ENCODE peak calls at places on chromosomes 7 and 10, in four cellular contexts. D is adrenal gland, L is PC-9, Z is heart left ventricle. J is an unnamed sample. For H3K4me1, the result is how much of the 10 kb centered on the place peaks cover.

GRCh38 chr7:38893061-38893460 is 15.9 kb downstream of the VPS41 start:
- DNase-seq in L (no peak), D (no peak), Z (no peak), J (no peak)

GRCh38 chr7:134691820-134692705 is 45.4 kb downstream of the BPGM start:
- DNase-seq in Z (no peak), L (peak), D (no peak), J (peak)

GRCh38 chr7:38448076-38448475 is 174.6 kb upstream of the TARP start:
- DNase-seq in L (no peak), D (no peak), Z (no peak), J (no peak)

GRCh38 chr10:50506861-50507573 is 116.7 kb downstream of the SGMS1 start:
- DNase-seq in D (peak), Z (no peak), L (no peak), J (no peak)

GRCh38 chr7:100176096-100176835 is 915 bp downstream of the GPC2 start:
- DNase-seq in D (no peak), L (no peak), Z (no peak), J (no peak)

GRCh38 chr7:3032256-3032655 is 11.4 kb downstream of the CARD11 start:
- DNase-seq in D (no peak), Z (no peak), L (no peak), J (no peak)

GRCh38 chr10:42939237-42939636 is 137.6 kb upstream of the RET start:
- DNase-seq in Z (no peak), L (no peak), D (no peak), J (no peak)

GRCh38 chr10:76998451-76998850 is 639.2 kb downstream of the KCNMA1 start:
- DNase-seq in L (no peak), Z (no peak), D (no peak), J (no peak)

GRCh38 chr7:101560856-101561255 is 68.2 kb downstream of the MYL10 start:
- DNase-seq in Z (no peak), D (no peak), L (no peak), J (no peak)

GRCh38 chr7:151940048-151940845 is 16.0 kb upstream of the GALNTL5 start:
- DNase-seq in Z (no peak), L (peak), D (no peak), J (no peak)

GRCh38 chr10:79333513-79333912 is 13.8 kb upstream of the PPIF start:
- DNase-seq in D (no peak), L (no peak), Z (no peak), J (peak)

GRCh38 chr7:134293029-134293740 is 23.5 kb downstream of the SLC35B4 start:
- DNase-seq in L (no peak), D (peak), Z (peak), J (no peak)

GRCh38 chr7:90833443-90833842 is 237.3 kb downstream of the CDK14 start:
- DNase-seq in D (no peak), L (no peak), Z (no peak), J (no peak)

GRCh38 chr10:42488416-42488815 is 150.0 kb downstream of the ZNF33B start:
- DNase-seq in L (no peak), D (no peak), Z (no peak), J (peak)

GRCh38 chr7:107023522-107024149 is 20.9 kb upstream of the PRKAR2B start:
- DNase-seq in D (no peak), Z (no peak), L (no peak), J (no peak)

GRCh38 chr10:29345144-29345892 is 56.4 kb downstream of the LYZL1 start:
- DNase-seq in L (no peak), Z (no peak), D (no peak), J (peak)

GRCh38 chr10:117001144-117001543 is 3.8 kb downstream of the SHTN1 start:
- DNase-seq in D (no peak), L (no peak), Z (no peak), J (no peak)

GRCh38 chr7:148687555-148687954 is 11.1 kb upstream of the CUL1 start:
- DNase-seq in L (no peak), D (no peak), Z (no peak), J (no peak)

GRCh38 chr7:129008645-129009414 is 46.1 kb downstream of the TNPO3 start:
- DNase-seq in D (no peak), Z (no peak), L (no peak), J (no peak)

GRCh38 chr10:58593008-58593407 is 80.3 kb downstream of the BICC1 start:
- DNase-seq in Z (no peak), L (no peak), D (no peak), J (no peak)

GRCh38 chr10:600876-601275 is 88.6 kb downstream of the DIP2C start:
- DNase-seq in Z (no peak), L (no peak), D (no peak), J (no peak)

GRCh38 chr10:121732676-121733445 is 134.6 kb upstream of the FGFR2 start:
- DNase-seq in Z (no peak), D (no peak), L (no peak), J (no peak)

GRCh38 chr10:6843477-6843876 is 263.4 kb upstream of the PRKCQ start:
- DNase-seq in D (no peak), Z (no peak), L (no peak), J (no peak)

GRCh38 chr10:78211476-78212110 is 177.9 kb downstream of the RPS24 start:
- DNase-seq in D (peak), Z (no peak), L (peak), J (no peak)

GRCh38 chr7:28759373-28760013 is 198.6 kb downstream of the TRIL start:
- DNase-seq in Z (no peak), D (no peak), L (no peak), J (no peak)

GRCh38 chr10:85961479-85962067 is 405.0 kb downstream of the GRID1 start:
- DNase-seq in Z (no peak), D (no peak), L (no peak), J (no peak)

GRCh38 chr7:45031829-45032228 is 31.8 kb downstream of the CCM2 start:
- DNase-seq in Z (no peak), L (no peak), D (no peak), J (no peak)

GRCh38 chr10:103917326-103918052 is 495 bp downstream of the STN1 start:
- DNase-seq in L (no peak), Z (peak), D (peak), J (no peak)

GRCh38 chr10:102615361-102615760 is 28.9 kb upstream of the TRIM8 start:
- DNase-seq in Z (no peak), L (no peak), D (no peak), J (peak)

GRCh38 chr10:85548038-85548437 is 818.6 kb downstream of the GRID1 start:
- DNase-seq in L (peak), Z (no peak), D (no peak), J (peak)

GRCh38 chr7:141558544-141559183 is 7.5 kb downstream of the AGK start:
- DNase-seq in D (no peak), L (no peak), Z (no peak), J (no peak)

GRCh38 chr10:133039823-133040704 is 47.7 kb upstream of the ADGRA1 start:
- DNase-seq in D (no peak), L (no peak), Z (no peak), J (no peak)

GRCh38 chr7:129665013-129665401 is 53.5 kb downstream of the NRF1 start:
- DNase-seq in Z (no peak), L (peak), D (peak), J (peak)

GRCh38 chr7:93011351-93012294 is 106.2 kb downstream of the SAMD9 start:
- DNase-seq in D (no peak), Z (no peak), L (no peak), J (peak)

GRCh38 chr7:91852263-91852741 is 28.2 kb downstream of the MTERF1 start:
- DNase-seq in L (no peak), Z (no peak), D (no peak), J (no peak)

GRCh38 chr7:93145324-93145723 is 2.9 kb downstream of the SAMD9L start:
- DNase-seq in Z (no peak), D (no peak), L (no peak), J (no peak)

GRCh38 chr7:131548371-131548770 is 8.1 kb downstream of the PODXL start:
- DNase-seq in L (no peak), Z (no peak), D (no peak), J (no peak)

DNA sequence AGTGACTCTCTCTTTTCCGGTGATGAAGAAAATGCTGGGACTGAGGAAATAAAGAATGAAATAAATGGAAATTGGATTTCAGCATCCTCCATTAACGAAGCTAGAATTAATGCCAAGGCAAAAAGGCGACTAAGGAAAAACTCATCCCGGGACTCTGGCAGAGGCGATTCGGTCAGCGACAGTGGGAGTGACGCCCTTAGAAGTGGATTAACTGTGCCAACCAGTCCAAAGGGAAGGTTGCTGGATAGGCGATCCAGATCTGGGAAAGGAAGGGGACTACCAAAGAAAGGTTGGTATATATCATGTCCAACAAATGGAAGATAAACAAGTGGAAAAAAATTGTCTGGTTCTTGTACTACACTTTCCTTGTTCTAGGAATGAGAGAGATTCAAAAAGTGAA is 9.5 kb downstream of the PDCD4 start:
- DNase-seq in L (no peak), D (no peak), Z (no peak), J (no peak)
- H3K4me1 ChIP-seq in L (under half), D (under half), Z (under half), J (under half)

GRCh38 chr7:47561715-47562446 is 20.0 kb downstream of the TNS3 start:
- DNase-seq in Z (no peak), L (no peak), D (no peak), J (no peak)
- H3K27ac ChIP-seq in Z (no peak), L (no peak), D (no peak), J (no peak)

DNA sequence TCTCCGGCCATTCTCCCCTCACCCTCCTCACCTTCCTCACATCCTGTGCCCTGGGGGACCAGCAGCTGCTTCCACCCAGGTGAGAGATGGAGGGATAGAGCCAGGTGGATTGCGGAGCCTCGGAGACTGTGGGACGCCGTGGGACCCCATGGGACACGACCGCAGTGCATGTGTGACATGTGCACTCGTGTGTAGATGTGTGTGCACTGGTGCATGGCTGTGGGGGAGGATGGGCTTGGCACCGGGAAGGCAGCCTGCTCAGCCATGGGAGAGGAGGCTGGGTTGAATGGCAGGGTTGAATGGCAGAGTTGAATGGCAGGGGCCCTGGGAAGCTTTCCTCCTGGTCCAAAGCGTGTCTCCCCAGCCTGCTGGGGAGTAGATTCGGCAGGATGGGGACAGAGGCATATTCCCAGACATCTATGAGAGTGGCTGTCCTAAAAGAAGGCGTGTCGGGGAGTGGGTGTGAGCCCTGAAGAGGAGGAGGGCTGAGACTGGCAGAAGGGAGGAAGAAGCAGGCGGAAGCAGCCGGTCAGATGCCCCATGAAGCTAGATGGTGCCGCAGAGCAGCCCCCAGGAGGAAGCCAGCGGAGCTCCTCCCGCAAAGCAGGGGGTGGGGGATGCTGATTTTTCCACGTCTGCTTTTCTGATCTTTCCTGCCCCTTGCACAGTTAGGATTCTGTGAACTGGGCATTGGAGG is 815 bp downstream of the GIMAP8 start:
- DNase-seq in D (peak), Z (peak), L (no peak), J (no peak)
- H3K4me1 ChIP-seq in D (under half), Z (under half), L (under half), J (under half)

GRCh38 chr10:96244354-96244753 is 27.0 kb downstream of the BLNK start:
- DNase-seq in D (no peak), L (no peak), Z (no peak), J (no peak)

GRCh38 chr10:96242822-96243221 is 28.5 kb downstream of the BLNK start:
- DNase-seq in D (no peak), L (no peak), Z (no peak), J (no peak)

GRCh38 chr10:96249264-96249663 is 22.1 kb downstream of the BLNK start:
- DNase-seq in L (no peak), Z (no peak), D (no peak), J (no peak)

GRCh38 chr10:96238889-96239624 is 32.3 kb downstream of the BLNK start:
- DNase-seq in Z (no peak), L (peak), D (no peak), J (no peak)

GRCh38 chr10:96243296-96243695 is 28.1 kb downstream of the BLNK start:
- DNase-seq in Z (no peak), D (no peak), L (no peak), J (no peak)
- H3K27ac ChIP-seq in Z (no peak), D (no peak), L (no peak), J (no peak)

GRCh38 chr7:146414373-146414772 is 297.8 kb downstream of the CNTNAP2 start:
- DNase-seq in L (no peak), D (no peak), Z (no peak), J (no peak)
- H3K4me1 ChIP-seq in L (under half), D (under half), Z (under half), J (under half)

GRCh38 chr7:1849351-1849951 is 179.4 kb downstream of the ELFN1 start:
- DNase-seq in D (no peak), L (no peak), Z (no peak), J (no peak)

GRCh38 chr7:1848911-1849311 is 178.8 kb downstream of the ELFN1 start:
- DNase-seq in L (no peak), Z (no peak), D (no peak), J (no peak)

GRCh38 chr7:1847260-1848001 is 177.4 kb downstream of the ELFN1 start:
- DNase-seq in Z (no peak), L (no peak), D (no peak), J (no peak)

GRCh38 chr7:1846331-1847065 is 176.4 kb downstream of the ELFN1 start:
- DNase-seq in Z (no peak), D (no peak), L (no peak), J (no peak)

DNA sequence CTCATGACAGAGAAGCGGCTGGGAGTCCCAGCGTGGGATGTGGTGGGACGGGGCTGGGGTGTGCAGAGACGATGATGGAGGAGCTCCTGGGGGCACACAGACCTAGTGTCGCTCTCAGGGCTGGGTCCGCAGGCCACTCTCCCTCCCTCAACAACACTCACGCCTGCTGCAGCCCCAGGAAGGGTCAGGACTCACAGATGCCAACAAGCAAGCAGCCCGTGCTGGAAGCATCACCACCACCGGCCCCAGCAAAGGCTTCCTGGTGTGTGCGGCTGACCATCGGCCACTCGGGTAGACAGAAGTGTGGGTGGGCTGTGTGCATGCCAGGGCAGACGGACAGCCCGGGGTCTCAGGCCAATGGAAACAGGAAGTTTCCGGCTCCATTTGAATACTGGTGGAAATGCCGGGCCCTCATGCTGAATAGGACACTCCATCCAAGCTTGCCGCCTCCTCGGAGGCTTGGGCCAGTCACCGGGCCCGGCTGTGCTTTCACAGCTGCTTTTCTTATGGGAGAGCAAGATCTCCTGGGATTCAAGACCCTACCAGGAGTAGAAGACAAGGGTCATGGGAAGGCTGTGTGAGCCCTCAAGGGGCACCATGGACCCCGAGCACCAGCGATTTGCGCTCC is 178.1 kb downstream of the ELFN1 start:
- DNase-seq in Z (no peak), D (no peak), L (no peak), J (no peak)
- H3K27ac ChIP-seq in Z (no peak), D (no peak), L (no peak), J (no peak)

GRCh38 chr10:70590663-70591416 is 11.7 kb downstream of the PRF1 start:
- DNase-seq in L (no peak), Z (no peak), D (no peak), J (no peak)

GRCh38 chr10:70592746-70593512 is 9.6 kb downstream of the PRF1 start:
- DNase-seq in D (no peak), Z (no peak), L (no peak), J (no peak)

GRCh38 chr10:70594161-70594560 is 8.4 kb downstream of the PRF1 start:
- DNase-seq in L (no peak), Z (no peak), D (no peak), J (no peak)

GRCh38 chr10:70593513-70593890 is 9.0 kb downstream of the PRF1 start:
- DNase-seq in Z (no peak), L (no peak), D (no peak), J (no peak)

DNA sequence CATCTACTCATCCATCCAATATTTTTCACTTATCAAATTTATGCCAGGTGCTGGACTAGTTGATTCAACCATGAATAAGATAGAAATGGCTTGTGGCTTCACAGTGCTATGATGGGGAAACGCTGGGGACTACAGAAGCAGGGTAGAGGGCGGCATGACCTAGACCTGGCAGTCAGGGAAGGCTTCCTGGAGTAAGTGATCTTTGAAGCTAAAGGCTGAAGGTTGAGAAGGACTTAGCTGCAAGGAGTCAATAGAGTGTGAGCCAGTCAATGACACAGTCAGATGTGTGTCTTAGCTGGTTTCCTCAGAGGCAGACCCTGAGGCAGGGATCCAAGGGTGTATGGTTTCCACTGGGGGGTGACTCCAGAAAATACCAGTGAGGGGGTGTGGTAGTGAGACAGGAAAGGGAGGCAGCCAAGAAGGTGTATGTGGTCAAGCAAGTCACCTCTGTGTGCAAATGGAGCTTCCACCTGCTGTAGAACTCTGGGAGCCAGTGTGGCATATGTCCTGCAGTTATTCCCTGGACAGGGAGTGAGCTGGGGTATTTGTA is 10.3 kb downstream of the PRF1 start:
- DNase-seq in L (no peak), Z (no peak), D (no peak), J (no peak)
- H3K4me1 ChIP-seq in L (under half), Z (under half), D (under half), J (under half)

DNA sequence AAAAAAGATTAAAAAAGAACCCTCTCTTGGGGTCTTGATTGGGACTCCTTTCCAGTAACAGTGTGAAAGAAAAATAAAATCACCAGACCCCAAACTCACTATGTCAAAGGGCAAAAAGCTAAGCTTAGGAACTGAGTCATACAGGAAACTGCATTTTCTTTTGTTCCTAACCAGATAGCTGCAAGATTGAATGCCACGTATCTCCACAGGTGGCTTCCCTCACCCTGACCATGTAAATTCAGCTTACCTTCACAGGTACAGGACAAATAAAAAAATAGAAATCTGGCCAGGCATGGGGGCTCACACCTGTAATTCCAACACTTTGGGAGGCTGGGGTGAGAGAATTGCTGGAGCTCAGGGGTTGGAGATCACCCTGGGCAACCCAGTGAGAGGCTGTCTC is 32.5 kb upstream of the EIF4H start:
- DNase-seq in L (peak), D (no peak), Z (no peak), J (no peak)
- H3K27ac ChIP-seq in L (peak), D (no peak), Z (no peak), J (no peak)

J was measured in SJSA1.